ENCODE peak calls at places on chromosomes 16 and 17, in nine cellular contexts. One of them, this sample, is unnamed.

GRCh38 chr16:84475643-84476240 is 28.7 kb downstream of the MEAK7 start:
- DNase-seq in AG04450: no peak
- DNase-seq in heart left ventricle: no peak
- DNase-seq in fibroblast of lung: no peak
- DNase-seq in astrocyte: no peak
- DNase-seq in neural crest cell: no peak
- DNase-seq in ascending aorta: no peak
- DNase-seq in AG09309: no peak
- DNase-seq in fibroblast of mammary gland: no peak
- DNase-seq in this sample: no peak

GRCh38 chr17:78785011-78785662 is 3.1 kb upstream of the CYTH1 start:
- DNase-seq in AG09309: no peak
- DNase-seq in heart left ventricle: peak
- DNase-seq in fibroblast of lung: no peak
- DNase-seq in astrocyte: no peak
- DNase-seq in AG04450: no peak
- DNase-seq in ascending aorta: no peak
- DNase-seq in neural crest cell: no peak
- DNase-seq in fibroblast of mammary gland: no peak
- DNase-seq in this sample: no peak

GRCh38 chr17:57713140-57713539 is 32.0 kb downstream of the CCDC182 start:
- DNase-seq in AG04450: no peak
- DNase-seq in heart left ventricle: no peak
- DNase-seq in ascending aorta: no peak
- DNase-seq in AG09309: no peak
- DNase-seq in neural crest cell: no peak
- DNase-seq in fibroblast of mammary gland: no peak
- DNase-seq in astrocyte: no peak
- DNase-seq in fibroblast of lung: no peak
- DNase-seq in this sample: no peak

GRCh38 chr17:53472586-53472985 is 350.1 kb upstream of the KIF2B start:
- DNase-seq in fibroblast of lung: peak
- DNase-seq in heart left ventricle: no peak
- DNase-seq in astrocyte: peak
- DNase-seq in AG04450: no peak
- DNase-seq in fibroblast of mammary gland: no peak
- DNase-seq in neural crest cell: no peak
- DNase-seq in AG09309: no peak
- DNase-seq in ascending aorta: no peak
- DNase-seq in this sample: peak

GRCh38 chr17:69427486-69428197 is 13.1 kb downstream of the MAP2K6 start:
- DNase-seq in neural crest cell: no peak
- DNase-seq in fibroblast of mammary gland: no peak
- DNase-seq in AG09309: no peak
- DNase-seq in astrocyte: no peak
- DNase-seq in AG04450: no peak
- DNase-seq in heart left ventricle: no peak
- DNase-seq in fibroblast of lung: no peak
- DNase-seq in ascending aorta: no peak
- DNase-seq in this sample: no peak

GRCh38 chr17:71757156-71757555 is 363.7 kb upstream of the SOX9 start:
- DNase-seq in fibroblast of lung: no peak
- DNase-seq in neural crest cell: no peak
- DNase-seq in fibroblast of mammary gland: peak
- DNase-seq in AG09309: no peak
- DNase-seq in astrocyte: no peak
- DNase-seq in AG04450: no peak
- DNase-seq in heart left ventricle: no peak
- DNase-seq in ascending aorta: no peak
- DNase-seq in this sample: no peak

GRCh38 chr17:73877962-73878361 is 233.7 kb upstream of the SDK2 start:
- DNase-seq in astrocyte: no peak
- DNase-seq in ascending aorta: no peak
- DNase-seq in fibroblast of mammary gland: no peak
- DNase-seq in AG09309: no peak
- DNase-seq in fibroblast of lung: no peak
- DNase-seq in heart left ventricle: no peak
- DNase-seq in AG04450: no peak
- DNase-seq in neural crest cell: no peak
- DNase-seq in this sample: no peak

GRCh38 chr16:57572978-57573733 is 30.7 kb downstream of the ADGRG5 start:
- DNase-seq in neural crest cell: no peak
- DNase-seq in AG09309: no peak
- DNase-seq in astrocyte: no peak
- DNase-seq in heart left ventricle: no peak
- DNase-seq in AG04450: no peak
- DNase-seq in ascending aorta: no peak
- DNase-seq in fibroblast of lung: no peak
- DNase-seq in fibroblast of mammary gland: no peak
- DNase-seq in this sample: no peak

GRCh38 chr17:34151081-34151480 is 104.0 kb upstream of the CCL2 start:
- DNase-seq in heart left ventricle: no peak
- DNase-seq in AG09309: no peak
- DNase-seq in AG04450: no peak
- DNase-seq in fibroblast of mammary gland: no peak
- DNase-seq in neural crest cell: no peak
- DNase-seq in astrocyte: peak
- DNase-seq in ascending aorta: no peak
- DNase-seq in fibroblast of lung: peak
- DNase-seq in this sample: peak

DNA sequence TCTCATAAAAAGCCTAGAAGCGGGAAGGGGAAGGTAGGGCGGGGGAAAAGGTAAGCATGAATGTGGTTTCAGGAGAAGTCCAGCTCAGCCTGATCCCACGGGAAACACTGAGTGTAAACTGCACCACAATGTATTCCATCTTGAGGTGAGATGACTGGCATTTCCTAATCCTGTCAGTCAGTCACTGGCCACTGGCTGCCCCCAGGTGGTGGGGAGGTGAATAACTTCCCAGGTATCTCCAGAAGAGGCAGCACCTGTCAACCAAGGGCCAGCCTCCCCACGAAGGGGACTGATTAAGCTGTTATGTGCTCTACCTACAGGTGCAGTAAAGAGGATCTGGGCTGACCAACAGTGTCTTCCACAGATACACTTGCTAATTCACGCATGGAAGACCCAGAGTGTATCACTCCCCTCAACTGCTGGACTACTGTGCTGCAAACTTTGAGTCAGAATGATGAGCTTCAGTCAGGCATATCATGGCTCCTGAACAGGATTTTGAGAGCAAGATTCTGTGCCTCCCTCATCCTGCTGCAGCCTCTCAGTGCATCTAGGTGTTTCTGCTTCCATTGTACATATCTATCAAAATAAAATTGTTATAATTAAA is 108.5 kb upstream of the CCL2 start:
- DNase-seq in neural crest cell: peak
- DNase-seq in fibroblast of lung: no peak
- DNase-seq in astrocyte: no peak
- DNase-seq in ascending aorta: no peak
- DNase-seq in fibroblast of mammary gland: peak
- DNase-seq in AG09309: no peak
- DNase-seq in AG04450: no peak
- DNase-seq in heart left ventricle: peak
- DNase-seq in this sample: peak
- TF ChIP-seq CTCF in neural crest cell: peak
- TF ChIP-seq CTCF in fibroblast of lung: peak
- TF ChIP-seq CTCF in astrocyte: no peak
- TF ChIP-seq CTCF in ascending aorta: no peak
- TF ChIP-seq CTCF in fibroblast of mammary gland: peak
- TF ChIP-seq CTCF in AG09309: no peak
- TF ChIP-seq CTCF in AG04450: peak
- TF ChIP-seq CTCF in heart left ventricle: peak
- TF ChIP-seq CTCF in this sample: peak

DNA sequence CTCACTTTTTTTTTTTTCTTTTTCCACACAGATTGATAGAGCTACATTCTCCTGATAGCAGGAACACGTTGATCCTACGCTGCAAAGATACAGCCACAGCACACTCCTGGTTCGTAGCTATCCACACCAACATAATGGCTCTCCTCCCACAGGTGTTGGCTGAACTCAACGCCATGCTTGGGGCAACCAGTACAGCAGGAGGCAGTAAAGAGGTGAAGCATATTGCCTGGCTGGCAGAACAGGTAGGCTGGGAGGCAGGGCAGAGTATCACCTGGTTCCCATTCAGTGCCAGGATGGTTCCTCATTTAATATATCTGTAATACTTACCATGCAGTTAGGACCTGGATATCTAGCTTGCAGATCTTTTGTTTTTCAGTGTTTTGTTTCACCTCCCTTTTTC is 51.1 kb upstream of the VPS4A start:
- DNase-seq in heart left ventricle: no peak
- DNase-seq in fibroblast of mammary gland: no peak
- DNase-seq in fibroblast of lung: no peak
- DNase-seq in AG09309: no peak
- DNase-seq in ascending aorta: no peak
- DNase-seq in astrocyte: no peak
- DNase-seq in neural crest cell: no peak
- DNase-seq in AG04450: no peak
- DNase-seq in this sample: no peak
- TF ChIP-seq CTCF in heart left ventricle: no peak
- TF ChIP-seq CTCF in fibroblast of mammary gland: no peak
- TF ChIP-seq CTCF in fibroblast of lung: no peak
- TF ChIP-seq CTCF in AG09309: no peak
- TF ChIP-seq CTCF in ascending aorta: no peak
- TF ChIP-seq CTCF in astrocyte: no peak
- TF ChIP-seq CTCF in neural crest cell: no peak
- TF ChIP-seq CTCF in AG04450: no peak
- TF ChIP-seq CTCF in this sample: no peak

GRCh38 chr17:44569459-44569858 is 12.2 kb downstream of the FZD2 start:
- DNase-seq in neural crest cell: no peak
- DNase-seq in fibroblast of mammary gland: no peak
- DNase-seq in fibroblast of lung: no peak
- DNase-seq in ascending aorta: no peak
- DNase-seq in AG09309: no peak
- DNase-seq in heart left ventricle: no peak
- DNase-seq in astrocyte: no peak
- DNase-seq in AG04450: no peak
- DNase-seq in this sample: no peak

GRCh38 chr17:44561237-44561623 is 3.9 kb downstream of the FZD2 start:
- DNase-seq in neural crest cell: no peak
- DNase-seq in AG09309: no peak
- DNase-seq in fibroblast of mammary gland: no peak
- DNase-seq in AG04450: no peak
- DNase-seq in fibroblast of lung: no peak
- DNase-seq in ascending aorta: no peak
- DNase-seq in heart left ventricle: no peak
- DNase-seq in astrocyte: no peak
- DNase-seq in this sample: no peak

GRCh38 chr17:44564429-44564828 is 7.1 kb downstream of the FZD2 start:
- DNase-seq in fibroblast of lung: no peak
- DNase-seq in neural crest cell: no peak
- DNase-seq in AG04450: no peak
- DNase-seq in heart left ventricle: no peak
- DNase-seq in AG09309: no peak
- DNase-seq in ascending aorta: no peak
- DNase-seq in fibroblast of mammary gland: no peak
- DNase-seq in astrocyte: no peak
- DNase-seq in this sample: no peak

GRCh38 chr17:44568311-44568710 is 11.0 kb downstream of the FZD2 start:
- DNase-seq in neural crest cell: no peak
- DNase-seq in fibroblast of mammary gland: no peak
- DNase-seq in fibroblast of lung: no peak
- DNase-seq in astrocyte: no peak
- DNase-seq in AG04450: no peak
- DNase-seq in heart left ventricle: no peak
- DNase-seq in AG09309: no peak
- DNase-seq in ascending aorta: no peak
- DNase-seq in this sample: no peak

DNA sequence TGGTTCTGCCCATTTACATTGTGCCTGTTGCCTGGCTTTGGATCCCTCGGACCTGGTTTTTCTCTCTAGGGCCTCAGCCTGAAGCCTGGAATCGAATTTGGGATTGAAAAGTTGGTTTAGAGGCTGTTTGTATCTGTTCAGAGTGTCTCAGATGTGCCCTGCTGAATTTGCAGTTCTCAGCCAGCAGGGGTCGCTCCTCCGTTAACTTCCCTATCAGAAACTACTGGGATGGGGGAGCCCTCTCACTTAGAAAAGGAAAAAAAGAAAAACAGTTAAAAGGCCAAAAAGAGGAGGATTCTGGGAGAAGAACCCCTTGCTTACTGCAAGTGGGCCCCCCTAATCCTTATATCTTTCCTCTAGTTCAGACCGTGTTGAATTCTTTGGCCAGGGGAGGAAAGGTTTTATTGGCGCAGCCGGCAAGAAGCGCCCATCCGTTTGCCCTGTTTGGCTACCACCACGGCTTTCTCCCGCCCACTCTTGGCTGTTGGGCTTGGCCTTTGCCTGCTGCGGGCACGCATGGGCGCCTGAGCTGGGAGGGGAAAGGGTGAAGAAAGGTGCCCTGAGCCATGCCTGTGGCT is 8.7 kb downstream of the FZD2 start:
- DNase-seq in neural crest cell: no peak
- DNase-seq in fibroblast of mammary gland: no peak
- DNase-seq in AG04450: no peak
- DNase-seq in fibroblast of lung: no peak
- DNase-seq in heart left ventricle: no peak
- DNase-seq in AG09309: no peak
- DNase-seq in astrocyte: no peak
- DNase-seq in ascending aorta: no peak
- DNase-seq in this sample: no peak
- TF ChIP-seq CTCF in neural crest cell: peak
- TF ChIP-seq CTCF in fibroblast of mammary gland: peak
- TF ChIP-seq CTCF in AG04450: peak
- TF ChIP-seq CTCF in fibroblast of lung: peak
- TF ChIP-seq CTCF in heart left ventricle: peak
- TF ChIP-seq CTCF in AG09309: peak
- TF ChIP-seq CTCF in astrocyte: peak
- TF ChIP-seq CTCF in ascending aorta: no peak
- TF ChIP-seq CTCF in this sample: peak

GRCh38 chr16:71524566-71525553 is 1.4 kb upstream of the CHST4 start:
- DNase-seq in ascending aorta: no peak
- DNase-seq in AG09309: no peak
- DNase-seq in fibroblast of mammary gland: no peak
- DNase-seq in AG04450: no peak
- DNase-seq in astrocyte: no peak
- DNase-seq in heart left ventricle: no peak
- DNase-seq in neural crest cell: no peak
- DNase-seq in fibroblast of lung: no peak
- DNase-seq in this sample: no peak

GRCh38 chr16:71515026-71515425 is 11.2 kb upstream of the CHST4 start:
- DNase-seq in fibroblast of lung: no peak
- DNase-seq in ascending aorta: no peak
- DNase-seq in AG09309: no peak
- DNase-seq in neural crest cell: no peak
- DNase-seq in heart left ventricle: no peak
- DNase-seq in astrocyte: no peak
- DNase-seq in fibroblast of mammary gland: no peak
- DNase-seq in AG04450: no peak
- DNase-seq in this sample: no peak

GRCh38 chr16:71526111-71526998 is at the start of gene CHST4:
- DNase-seq in AG09309: peak
- DNase-seq in heart left ventricle: no peak
- DNase-seq in AG04450: peak
- DNase-seq in fibroblast of mammary gland: peak
- DNase-seq in ascending aorta: no peak
- DNase-seq in astrocyte: peak
- DNase-seq in neural crest cell: no peak
- DNase-seq in fibroblast of lung: peak
- DNase-seq in this sample: peak

DNA sequence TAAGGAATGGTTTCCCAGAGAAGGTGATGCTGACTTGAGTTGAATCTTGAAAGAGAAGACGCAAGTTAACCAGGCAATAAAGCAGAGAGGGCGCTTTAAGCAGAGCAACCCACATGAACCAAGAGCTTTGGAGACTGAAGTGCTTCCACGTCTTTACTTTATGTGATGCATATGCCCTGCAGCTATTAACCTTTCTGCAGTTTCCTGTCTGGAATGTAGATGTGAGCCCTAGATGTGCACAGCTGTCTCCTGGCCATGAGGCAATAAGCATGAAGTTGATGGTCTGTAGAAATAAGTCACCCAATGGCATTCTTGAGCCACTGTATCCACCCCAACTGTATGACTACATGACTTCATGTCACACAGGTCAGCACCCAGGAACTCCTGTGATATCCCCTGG is 5.7 kb upstream of the CHST4 start:
- DNase-seq in astrocyte: no peak
- DNase-seq in ascending aorta: no peak
- DNase-seq in AG04450: no peak
- DNase-seq in fibroblast of mammary gland: no peak
- DNase-seq in fibroblast of lung: no peak
- DNase-seq in neural crest cell: no peak
- DNase-seq in heart left ventricle: no peak
- DNase-seq in AG09309: no peak
- DNase-seq in this sample: no peak
- TF ChIP-seq CTCF in astrocyte: no peak
- TF ChIP-seq CTCF in ascending aorta: no peak
- TF ChIP-seq CTCF in AG04450: no peak
- TF ChIP-seq CTCF in fibroblast of mammary gland: no peak
- TF ChIP-seq CTCF in fibroblast of lung: no peak
- TF ChIP-seq CTCF in neural crest cell: no peak
- TF ChIP-seq CTCF in heart left ventricle: no peak
- TF ChIP-seq CTCF in AG09309: no peak
- TF ChIP-seq CTCF in this sample: no peak

This sample was measured in retinal pigment epithelial cell.